ENCODE peak calls at places on chromosome 18, in eight cellular contexts. E is kidney; H is thoracic aorta; T is NCI-H1436; U is hypothalamus; K is Right ventricle myocardium superior; D is effector memory CD8-positive, alpha-beta T cell; W is GM03348. Z is an unnamed sample.

GRCh38 chr18:5772271-5772670 is 123.1 kb downstream of the TMEM200C start:
- DNase-seq in D (no peak), U (no peak), H (no peak), K (no peak), W (peak), E (no peak), T (no peak), Z (no peak)

GRCh38 chr18:27242392-27243047 is 57.4 kb upstream of the CHST9 start:
- DNase-seq in H (no peak), W (no peak), E (no peak), U (no peak), K (no peak), T (no peak), D (no peak), Z (no peak)

GRCh38 chr18:58784601-58785137 is 80.0 kb upstream of the ZNF532 start:
- DNase-seq in T (peak), D (no peak), K (no peak), U (no peak), E (peak), H (peak), W (no peak), Z (no peak)

GRCh38 chr18:2655153-2655953 is at the start of gene SMCHD1:
- DNase-seq in U (peak), W (peak), H (peak), E (peak), K (peak), D (peak), T (peak), Z (peak)

GRCh38 chr18:79418236-79418635 is 22.5 kb downstream of the NFATC1 start:
- DNase-seq in H (no peak), D (no peak), E (peak), W (no peak), T (no peak), K (no peak), U (no peak), Z (no peak)

GRCh38 chr18:67794512-67794911 is 278.0 kb upstream of the DSEL start:
- DNase-seq in D (no peak), U (no peak), E (no peak), K (no peak), T (no peak), H (no peak), W (peak), Z (no peak)

GRCh38 chr18:5879479-5879882 is 15.8 kb downstream of the TMEM200C start:
- DNase-seq in H (no peak), E (no peak), T (no peak), U (no peak), K (no peak), D (no peak), W (peak), Z (peak)

GRCh38 chr18:34117319-34117718 is 107.4 kb downstream of the NOL4 start:
- DNase-seq in E (no peak), H (no peak), K (no peak), W (no peak), T (no peak), D (no peak), U (no peak), Z (no peak)

GRCh38 chr18:48376406-48376805 is 32.8 kb downstream of the ZBTB7C start:
- DNase-seq in U (no peak), W (no peak), D (no peak), E (no peak), T (no peak), K (no peak), H (no peak), Z (no peak)

GRCh38 chr18:69411199-69411598 is 10.5 kb downstream of the DOK6 start:
- DNase-seq in D (no peak), W (no peak), E (no peak), H (no peak), K (no peak), U (no peak), T (no peak), Z (no peak)

GRCh38 chr18:7954229-7954628 is 387.1 kb downstream of the PTPRM start:
- DNase-seq in E (no peak), U (no peak), H (no peak), W (no peak), T (no peak), D (no peak), K (no peak), Z (no peak)

GRCh38 chr18:49756671-49757362 is 56.5 kb downstream of the ACAA2 start:
- DNase-seq in D (no peak), T (no peak), U (no peak), H (no peak), K (no peak), E (no peak), W (no peak), Z (no peak)

GRCh38 chr18:44909191-44909719 is 228.6 kb downstream of the SETBP1 start:
- DNase-seq in E (no peak), W (no peak), T (no peak), U (no peak), K (no peak), H (no peak), D (no peak), Z (no peak)

GRCh38 chr18:63949068-63949737 is at the start of gene HMSD:
- DNase-seq in T (peak), K (peak), W (peak), H (no peak), E (peak), D (peak), U (peak), Z (peak)

GRCh38 chr18:59056706-59057492 is 82.8 kb upstream of the SEC11C start:
- DNase-seq in U (peak), W (peak), T (peak), K (peak), H (no peak), E (peak), D (no peak), Z (peak)

GRCh38 chr18:76468345-76469275 is 26.4 kb downstream of the ZNF516 start:
- DNase-seq in U (no peak), H (no peak), K (peak), E (no peak), W (no peak), D (no peak), T (no peak), Z (no peak)

GRCh38 chr18:69400976-69401474 is 337 bp downstream of the DOK6 start:
- DNase-seq in U (no peak), K (peak), W (peak), E (peak), D (no peak), T (no peak), H (no peak), Z (no peak)

GRCh38 chr18:40055262-40055661 is 1899.8 kb upstream of the PIK3C3 start:
- DNase-seq in E (no peak), H (no peak), K (no peak), T (no peak), U (no peak), W (no peak), D (no peak), Z (no peak)

GRCh38 chr18:75378674-75379315 is 48.7 kb downstream of the SMIM21 start:
- DNase-seq in T (no peak), U (no peak), W (no peak), K (no peak), H (no peak), E (no peak), D (no peak), Z (no peak)

GRCh38 chr18:67266591-67267237 is 249.8 kb downstream of the DSEL start:
- DNase-seq in H (no peak), E (no peak), K (no peak), U (no peak), W (peak), T (no peak), D (no peak), Z (no peak)

GRCh38 chr18:54843302-54843701 is 15.0 kb downstream of the RAB27B start:
- DNase-seq in E (no peak), H (no peak), D (no peak), U (no peak), W (no peak), K (no peak), T (no peak), Z (no peak)

GRCh38 chr18:13530879-13531387 is 195.4 kb downstream of the FAM210A start:
- DNase-seq in U (peak), K (peak), D (no peak), W (peak), E (no peak), H (peak), T (no peak), Z (peak)

GRCh38 chr18:78979058-78979680 is 449 bp upstream of the SALL3 start:
- DNase-seq in K (no peak), H (no peak), T (peak), D (no peak), W (peak), E (no peak), U (no peak), Z (no peak)

GRCh38 chr18:48405108-48405507 is 4.1 kb downstream of the ZBTB7C start:
- DNase-seq in T (no peak), E (no peak), K (no peak), W (peak), H (no peak), D (no peak), U (no peak), Z (no peak)

GRCh38 chr18:55473534-55473933 is 114.5 kb downstream of the TCF4 start:
- DNase-seq in H (no peak), K (no peak), W (no peak), U (no peak), D (no peak), E (no peak), T (no peak), Z (no peak)

GRCh38 chr18:63897072-63897471 is 9.6 kb downstream of the SERPINB2 start:
- DNase-seq in H (no peak), W (peak), D (no peak), T (no peak), E (peak), U (no peak), K (no peak), Z (no peak)

GRCh38 chr18:73785276-73785675 is 362.4 kb downstream of the FBXO15 start:
- DNase-seq in K (no peak), W (peak), U (no peak), T (no peak), E (no peak), D (no peak), H (no peak), Z (no peak)

GRCh38 chr18:51051105-51051712 is 21.2 kb downstream of the SMAD4 start:
- DNase-seq in H (no peak), E (no peak), U (no peak), K (no peak), D (peak), T (peak), W (peak), Z (peak)

GRCh38 chr18:8944871-8945245 is 157.6 kb upstream of the NDUFV2 start:
- DNase-seq in U (no peak), T (no peak), W (no peak), H (no peak), D (no peak), E (no peak), K (no peak), Z (no peak)